ENCODE peak calls at places on chromosomes 1 and 21, in nine cellular contexts. X is fibroblast of villous mesenchyme; P is nephron progenitor cell; S is BJ; L is RCC 7860; H is mesendoderm; K is activated CD4-positive, CD25-positive, alpha-beta regulatory T cell treated with anti-CD3 and anti-CD28 coated beads, Interleukin-2, amount 50 U/mL, for 72 hours; R is mesothelial cell of epicardium; M is NCI-H345. F is an unnamed sample.
A peak's percentile ranks its signal among the peaks of the same experiment; 100 is the strongest.

GRCh38 chr1:92695104-92695503 is 89.8 kb downstream of the EVI5 start:
- DNase-seq in X (peak; percentile 21), P (no peak), S (no peak), L (no peak), H (no peak), K (no peak), R (no peak), M (no peak), F (no peak)

GRCh38 chr1:183956559-183957188 is 80.9 kb downstream of the COLGALT2 start:
- DNase-seq in X (peak; percentile 70), P (no peak), S (peak; percentile 53), L (peak; percentile 77), H (peak; percentile 62), K (peak; percentile 40), R (no peak), M (no peak), F (peak; percentile 57)

GRCh38 chr1:26999440-26999987 is 6.0 kb downstream of the TRNP1 start:
- DNase-seq in X (peak; percentile 96), P (peak; percentile 36), S (peak; percentile 95), L (peak; percentile 94), H (peak; percentile 99), K (no peak), R (peak; percentile 49), M (no peak), F (no peak)

GRCh38 chr1:65264197-65264929 is 45.0 kb upstream of the DNAJC6 start:
- DNase-seq in X (peak; percentile 48), P (peak; percentile 59), S (no peak), L (no peak), H (peak; percentile 83), K (no peak), R (no peak), M (peak; percentile 26), F (no peak)

GRCh38 chr1:224621813-224622682 is 5.9 kb downstream of the CNIH3 start:
- DNase-seq in X (no peak), P (no peak), S (no peak), L (no peak), H (no peak), K (no peak), R (no peak), M (no peak), F (peak; percentile 5)

GRCh38 chr1:30422251-30422650 is 301.1 kb downstream of the MATN1 start:
- DNase-seq in X (no peak), P (no peak), S (no peak), L (no peak), H (no peak), K (no peak), R (no peak), M (no peak), F (no peak)

GRCh38 chr1:209561561-209561960 is 22.0 kb upstream of the CAMK1G start:
- DNase-seq in X (no peak), P (no peak), S (no peak), L (no peak), H (no peak), K (no peak), R (no peak), M (no peak), F (no peak)

GRCh38 chr1:185595835-185596667 is 138.1 kb upstream of the HMCN1 start:
- DNase-seq in X (peak; percentile 34), P (peak; percentile 56), S (no peak), L (peak; percentile 30), H (peak; percentile 80), K (peak; percentile 36), R (no peak), M (no peak), F (no peak)

GRCh38 chr21:37149411-37149810 is 76.4 kb downstream of the TTC3 start:
- DNase-seq in X (peak; percentile 94), P (no peak), S (peak; percentile 72), L (no peak), H (no peak), K (no peak), R (no peak), M (no peak), F (no peak)

GRCh38 chr1:232620356-232620841 is 9.5 kb downstream of the SIPA1L2 start:
- DNase-seq in X (peak; percentile 87), P (no peak), S (no peak), L (peak; percentile 37), H (peak; percentile 81), K (no peak), R (no peak), M (peak; percentile 90), F (peak; percentile 57)

GRCh38 chr1:155196893-155197638 is 10.6 kb downstream of the THBS3 start:
- DNase-seq in X (no peak), P (no peak), S (no peak), L (no peak), H (no peak), K (no peak), R (no peak), M (no peak), F (no peak)

GRCh38 chr1:244353572-244354091 is 98.1 kb downstream of the ADSS2 start:
- DNase-seq in X (peak; percentile 83), P (no peak), S (peak; percentile 83), L (peak; percentile 95), H (peak; percentile 91), K (no peak), R (no peak), M (no peak), F (peak; percentile 95)

GRCh38 chr1:31505884-31506497 is 70.3 kb upstream of the TINAGL1 start:
- DNase-seq in X (no peak), P (no peak), S (peak; percentile 43), L (peak; percentile 72), H (no peak), K (no peak), R (no peak), M (no peak), F (peak; percentile 58)

GRCh38 chr21:31337991-31338891 is 5.8 kb downstream of the TIAM1 start:
- DNase-seq in X (no peak), P (no peak), S (no peak), L (no peak), H (no peak), K (no peak), R (no peak), M (no peak), F (no peak)

GRCh38 chr21:42233067-42233981 is 14.4 kb downstream of the ABCG1 start:
- DNase-seq in X (peak; percentile 79), P (no peak), S (no peak), L (no peak), H (peak; percentile 61), K (peak; percentile 66), R (no peak), M (peak; percentile 56), F (peak; percentile 90)

GRCh38 chr1:206544562-206545257 is 37.4 kb downstream of the RASSF5 start:
- DNase-seq in X (peak; percentile 47), P (peak; percentile 91), S (no peak), L (peak; percentile 29), H (peak; percentile 88), K (peak; percentile 89), R (peak; percentile 60), M (peak; percentile 67), F (peak; percentile 73)

GRCh38 chr1:35576061-35576765 is 3.1 kb downstream of the TFAP2E start:
- DNase-seq in X (peak; percentile 38), P (no peak), S (no peak), L (no peak), H (peak; percentile 74), K (no peak), R (no peak), M (no peak), F (no peak)

GRCh38 chr1:208264469-208265126 is 20.4 kb upstream of the PLXNA2 start:
- DNase-seq in X (no peak), P (no peak), S (no peak), L (no peak), H (no peak), K (no peak), R (no peak), M (no peak), F (no peak)

GRCh38 chr1:97488505-97488904 is 432.3 kb downstream of the DPYD start:
- DNase-seq in X (no peak), P (no peak), S (no peak), L (no peak), H (no peak), K (no peak), R (no peak), M (no peak), F (no peak)

GRCh38 chr1:160541622-160542302 is 18.7 kb upstream of the SLAMF6 start:
- DNase-seq in X (peak; percentile 12), P (no peak), S (no peak), L (peak; percentile 12), H (no peak), K (no peak), R (no peak), M (no peak), F (no peak)

GRCh38 chr1:108831225-108831624 is 25.7 kb downstream of the AKNAD1 start:
- DNase-seq in X (peak; percentile 90), P (no peak), S (peak; percentile 18), L (no peak), H (no peak), K (no peak), R (no peak), M (no peak), F (no peak)

GRCh38 chr1:234214129-234214910 is 158.9 kb upstream of the COA6 start:
- DNase-seq in X (no peak), P (peak; percentile 66), S (no peak), L (no peak), H (peak; percentile 64), K (no peak), R (no peak), M (peak; percentile 63), F (peak; percentile 64)

GRCh38 chr1:15246960-15247614 is at the start of gene FHAD1:
- DNase-seq in X (peak; percentile 57), P (peak; percentile 87), S (no peak), L (no peak), H (peak; percentile 89), K (peak; percentile 32), R (peak; percentile 56), M (peak; percentile 72), F (peak; percentile 52)

GRCh38 chr1:160354388-160354985 is 11.3 kb downstream of the NCSTN start:
- DNase-seq in X (peak; percentile 13), P (peak; percentile 28), S (no peak), L (no peak), H (peak; percentile 67), K (peak; percentile 26), R (no peak), M (no peak), F (no peak)

GRCh38 chr1:227913969-227914791 is 33.6 kb downstream of the WNT9A start:
- DNase-seq in X (no peak), P (peak; percentile 43), S (no peak), L (no peak), H (peak; percentile 81), K (no peak), R (no peak), M (peak; percentile 86), F (no peak)

F was measured in CD14-positive monocyte.